ENCODE peak calls at places on chromosomes 12 and 14, in five cellular contexts. Y is endodermal cell, P is hepatocyte, D is heart right ventricle, U is fibroblast of lung. B is an unnamed sample.

GRCh38 chr12:54373619-54374554 is 9.6 kb upstream of the GPR84 start:
- DNase-seq in Y (no peak), P (no peak), D (no peak), U (no peak), B (no peak)

GRCh38 chr12:52494518-52494917 is 1.5 kb upstream of the KRT6A start:
- DNase-seq in Y (no peak), P (peak), D (no peak), U (peak), B (no peak)

GRCh38 chr12:102114212-102114611 is 5.7 kb downstream of the NUP37 start:
- DNase-seq in Y (no peak), P (no peak), D (no peak), U (no peak), B (no peak)

GRCh38 chr14:93135399-93135798 is 19.7 kb upstream of the ITPK1 start:
- DNase-seq in Y (no peak), P (no peak), D (no peak), U (no peak), B (no peak)

GRCh38 chr12:132561784-132562156 is 48.6 kb downstream of the LRCOL1 start:
- DNase-seq in Y (peak), P (peak), D (no peak), U (no peak), B (no peak)

GRCh38 chr14:105211758-105212089 is 30.6 kb upstream of the NUDT14 start:
- DNase-seq in Y (no peak), P (no peak), D (no peak), U (no peak), B (no peak)

GRCh38 chr12:62123721-62124203 is 136.4 kb upstream of the USP15 start:
- DNase-seq in Y (peak), P (peak), D (no peak), U (peak), B (no peak)

GRCh38 chr14:101815994-101816393 is 54.5 kb downstream of the PPP2R5C start:
- DNase-seq in Y (no peak), P (no peak), D (no peak), U (no peak), B (no peak)

GRCh38 chr12:12353807-12354206 is 3.1 kb upstream of the BORCS5 start:
- DNase-seq in Y (no peak), P (no peak), D (no peak), U (no peak), B (no peak)

GRCh38 chr12:122908915-122909314 is 13.0 kb upstream of the VPS37B start:
- DNase-seq in Y (no peak), P (no peak), D (no peak), U (no peak), B (no peak)

GRCh38 chr12:62632521-62632920 is 165.9 kb downstream of the MON2 start:
- DNase-seq in Y (peak), P (peak), D (peak), U (peak), B (no peak)

DNA sequence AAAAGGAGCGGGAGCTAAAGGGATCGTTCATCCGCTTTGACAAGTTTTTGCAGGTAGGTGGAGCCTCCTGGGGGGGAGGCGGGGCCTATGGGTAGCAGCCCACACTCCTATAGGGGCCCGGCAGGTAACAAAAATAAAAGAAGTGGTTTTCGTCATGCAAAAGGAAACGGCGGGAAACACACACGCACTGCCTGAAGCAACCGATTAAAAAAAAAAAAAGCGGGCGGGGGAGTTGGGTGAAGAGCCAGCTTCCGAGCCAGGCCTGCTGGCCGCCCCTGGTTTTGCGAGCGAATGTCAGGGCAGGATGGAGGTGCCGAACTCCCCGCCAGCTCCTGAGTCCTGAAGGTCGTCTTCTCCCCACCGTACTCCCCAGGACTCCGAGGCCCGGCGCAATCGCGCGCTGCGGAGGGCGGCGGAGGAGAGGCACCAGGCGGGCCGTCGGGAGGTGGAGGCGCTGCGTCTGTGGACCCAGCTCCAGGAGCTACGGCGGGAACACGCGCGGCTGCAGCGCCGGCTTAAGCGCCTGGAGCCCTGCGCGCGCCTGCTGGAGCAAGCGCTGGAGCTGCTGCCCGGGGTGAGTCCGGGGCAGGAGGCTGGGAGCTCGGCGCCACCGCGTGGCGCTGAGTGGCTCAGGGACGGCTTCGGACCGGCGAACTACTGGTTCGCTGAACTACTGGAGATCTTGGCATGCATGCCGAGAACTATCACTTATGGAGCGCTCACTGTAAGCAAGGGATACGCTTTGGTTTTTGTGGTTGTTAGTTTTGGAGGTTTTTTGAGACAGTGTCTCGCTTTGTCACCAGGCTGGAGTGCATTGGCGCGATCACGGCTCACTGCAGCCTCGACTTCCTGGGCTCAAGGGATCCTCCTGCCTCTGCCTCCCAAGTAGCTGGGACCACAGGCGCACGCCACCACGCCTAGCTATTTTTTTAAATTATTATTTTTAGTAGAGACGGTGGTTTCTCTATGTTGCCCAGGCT is 3.6 kb downstream of the CFAP73 start:
- DNase-seq in Y (peak), P (peak), D (peak), U (peak), B (no peak)
- H3K27ac ChIP-seq in Y (no peak), P (no peak), D (no peak), U (no peak), B (no peak)

DNA sequence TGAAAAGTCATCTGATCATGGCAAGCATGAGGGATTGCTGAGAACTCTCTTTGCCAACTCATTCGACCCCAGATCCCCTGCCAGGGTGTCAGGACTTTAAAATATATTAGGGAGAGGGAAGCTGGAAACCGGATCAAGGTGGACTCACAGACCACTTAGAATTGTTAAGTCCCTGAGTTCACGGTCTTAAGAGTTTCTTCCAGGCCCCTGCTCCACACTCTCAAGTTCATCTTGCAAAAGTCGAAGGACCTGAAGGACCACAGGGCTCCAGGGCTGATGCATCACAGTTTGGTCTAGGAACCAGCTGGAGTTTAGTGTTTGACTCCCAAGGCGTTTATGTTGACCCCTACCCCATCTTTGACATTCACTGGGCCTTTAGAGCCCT is 499 bp upstream of the RASSF9 start:
- DNase-seq in Y (peak), P (no peak), D (no peak), U (no peak), B (no peak)
- H3K27ac ChIP-seq in Y (no peak), P (peak), D (peak), U (no peak), B (no peak)

GRCh38 chr12:75491169-75491568 is 10.6 kb downstream of the GLIPR1 start:
- DNase-seq in Y (no peak), P (no peak), D (no peak), U (no peak), B (no peak)
- H3K27ac ChIP-seq in Y (no peak), P (no peak), D (no peak), U (no peak), B (no peak)

GRCh38 chr14:74578479-74578878 is 33.6 kb downstream of the LTBP2 start:
- DNase-seq in Y (no peak), P (no peak), D (no peak), U (no peak), B (no peak)

GRCh38 chr14:74575507-74575906 is 36.5 kb downstream of the LTBP2 start:
- DNase-seq in Y (no peak), P (no peak), D (no peak), U (no peak), B (no peak)

GRCh38 chr14:74577948-74578275 is 34.1 kb downstream of the LTBP2 start:
- DNase-seq in Y (no peak), P (no peak), D (no peak), U (no peak), B (no peak)

GRCh38 chr14:74575936-74576335 is 36.1 kb downstream of the LTBP2 start:
- DNase-seq in Y (no peak), P (no peak), D (no peak), U (no peak), B (no peak)

GRCh38 chr14:74577247-74577947 is 34.6 kb downstream of the LTBP2 start:
- DNase-seq in Y (no peak), P (no peak), D (no peak), U (peak), B (no peak)
- H3K27ac ChIP-seq in Y (no peak), P (no peak), D (peak), U (peak), B (peak)

DNA sequence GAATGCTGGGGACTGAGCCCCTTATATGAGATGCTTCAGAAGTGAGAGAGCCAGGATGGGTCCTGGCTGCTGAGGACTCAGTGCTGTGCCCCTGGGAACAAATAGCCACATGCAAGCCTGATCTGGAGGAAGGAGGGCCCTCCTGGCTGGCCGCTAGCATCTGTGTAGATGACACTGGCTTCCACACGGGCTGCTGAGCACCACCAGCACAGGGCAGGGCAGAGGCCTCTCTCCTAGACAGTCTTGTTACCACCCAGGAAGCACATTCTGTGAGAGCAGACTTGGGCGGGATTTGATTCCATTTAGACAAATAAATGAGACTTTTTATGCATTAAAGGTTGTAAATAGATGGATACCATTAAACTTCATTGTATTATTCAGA is 48.0 kb downstream of the ZNF664 start:
- DNase-seq in Y (peak), P (no peak), D (no peak), U (no peak), B (no peak)
- H3K27ac ChIP-seq in Y (no peak), P (peak), D (no peak), U (no peak), B (peak)

GRCh38 chr12:57626929-57627445 is 6.0 kb downstream of the B4GALNT1 start:
- DNase-seq in Y (no peak), P (no peak), D (no peak), U (no peak), B (peak)
- H3K27ac ChIP-seq in Y (no peak), P (no peak), D (no peak), U (no peak), B (no peak)

GRCh38 chr12:47736216-47736615 is 10.9 kb upstream of the ENDOU start:
- DNase-seq in Y (no peak), P (no peak), D (no peak), U (no peak), B (no peak)

GRCh38 chr12:47737936-47738335 is 12.6 kb upstream of the ENDOU start:
- DNase-seq in Y (no peak), P (no peak), D (peak), U (no peak), B (no peak)

GRCh38 chr12:47734725-47735480 is 9.6 kb upstream of the ENDOU start:
- DNase-seq in Y (no peak), P (no peak), D (peak), U (no peak), B (no peak)

GRCh38 chr12:47736877-47737676 is 11.8 kb upstream of the ENDOU start:
- DNase-seq in Y (no peak), P (peak), D (peak), U (peak), B (peak)

DNA sequence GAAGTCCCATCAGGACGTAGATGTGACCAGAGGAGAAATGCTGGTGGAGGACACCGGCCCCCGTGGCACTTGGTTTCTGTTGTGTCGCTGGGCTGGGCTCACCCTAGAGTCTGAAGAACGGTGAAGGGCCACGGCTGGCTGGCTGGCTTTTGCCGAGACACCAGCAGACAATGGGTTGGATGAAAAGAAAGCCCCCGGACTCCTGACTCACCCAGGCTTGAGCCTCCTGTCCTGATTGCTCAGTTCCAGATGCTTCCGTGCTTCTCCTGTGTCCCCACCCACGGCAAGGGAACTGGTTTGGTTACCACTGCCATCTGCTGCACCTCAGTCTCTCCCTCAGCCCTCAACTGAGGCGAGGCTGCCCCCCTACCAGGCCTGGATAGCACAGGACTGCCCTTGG is 10.4 kb upstream of the ENDOU start:
- DNase-seq in Y (no peak), P (no peak), D (no peak), U (peak), B (no peak)
- H3K27ac ChIP-seq in Y (no peak), P (no peak), D (peak), U (no peak), B (peak)

GRCh38 chr12:93449277-93449676 is 7.5 kb upstream of the UBE2N start:
- DNase-seq in Y (no peak), P (no peak), D (no peak), U (no peak), B (no peak)

GRCh38 chr12:93443576-93443975 is 1.8 kb upstream of the UBE2N start:
- DNase-seq in Y (no peak), P (no peak), D (no peak), U (no peak), B (no peak)

GRCh38 chr12:93451423-93452158 is 9.8 kb upstream of the UBE2N start:
- DNase-seq in Y (no peak), P (no peak), D (no peak), U (no peak), B (no peak)

GRCh38 chr12:93448796-93449195 is 7.0 kb upstream of the UBE2N start:
- DNase-seq in Y (no peak), P (no peak), D (no peak), U (no peak), B (no peak)

DNA sequence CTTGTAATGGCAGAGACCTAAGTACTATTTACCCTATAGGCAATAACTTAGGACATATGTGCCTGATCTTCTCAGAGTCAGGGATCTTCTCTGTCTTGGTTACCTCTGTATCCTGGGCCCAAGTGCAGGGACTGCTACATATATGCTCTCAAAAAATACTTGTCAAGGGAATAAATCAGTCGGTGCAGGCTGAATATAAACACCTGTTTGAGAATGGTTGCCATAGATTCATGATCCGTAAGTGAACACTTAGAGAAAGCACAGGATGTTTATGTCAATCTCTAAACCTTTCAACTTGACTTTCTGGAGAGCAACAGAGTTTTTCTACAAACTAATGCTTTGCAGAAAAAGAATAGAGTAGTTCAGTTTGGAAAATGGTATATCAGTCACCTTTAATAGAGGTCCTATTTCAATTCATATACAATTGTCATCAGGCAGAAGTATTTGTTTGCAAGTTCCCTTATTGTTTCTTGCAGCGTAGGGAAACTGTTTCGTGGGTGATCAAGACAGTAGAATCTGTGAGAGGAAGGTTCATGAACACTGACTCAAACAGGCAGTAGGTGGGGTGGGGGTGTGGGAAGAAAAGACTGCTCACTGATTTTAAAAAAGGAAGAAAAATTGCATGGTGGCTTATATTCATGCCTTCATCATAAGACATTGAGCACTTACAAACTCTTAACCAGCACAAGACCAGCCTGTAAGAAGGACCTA is 6.0 kb upstream of the UBE2N start:
- DNase-seq in Y (no peak), P (no peak), D (no peak), U (no peak), B (no peak)
- H3K27ac ChIP-seq in Y (no peak), P (no peak), D (no peak), U (no peak), B (no peak)

GRCh38 chr12:49068879-49069506 is 786 bp downstream of the RHEBL1 start:
- DNase-seq in Y (no peak), P (no peak), D (no peak), U (no peak), B (peak)
- H3K27ac ChIP-seq in Y (no peak), P (no peak), D (no peak), U (peak), B (peak)

B was measured in coronary artery.